ENCODE peak calls at places on chromosomes 16 and 17, in nine cellular contexts. Z is HCT116, M is NB4, G is A549, C is uterus, I is H1, H is tibial nerve, T is upper lobe of left lung, K is prostate gland. P is an unnamed sample.

GRCh38 chr16:72739577-72739976 is 308.4 kb downstream of the ZFHX3 start:
- DNase-seq in T (no peak), M (no peak), C (no peak), H (no peak), I (no peak), Z (no peak), G (no peak), K (no peak), P (no peak)

GRCh38 chr16:9976641-9977040 is 205.6 kb downstream of the GRIN2A start:
- DNase-seq in G (no peak), I (no peak), M (no peak), T (no peak), H (no peak), C (no peak), Z (no peak), K (no peak), P (no peak)

GRCh38 chr17:3012926-3013581 is 50.4 kb downstream of the OR1D5 start:
- DNase-seq in Z (peak; percentile 26), T (no peak), K (peak; percentile 43), M (peak; percentile 55), I (peak; percentile 82), H (peak; percentile 30), C (peak; percentile 56), G (peak; percentile 88), P (peak; percentile 45)

GRCh38 chr17:72771734-72772133 is 320.8 kb downstream of the SLC39A11 start:
- DNase-seq in C (no peak), G (no peak), T (no peak), K (no peak), Z (no peak), H (no peak), I (no peak), M (no peak), P (no peak)

GRCh38 chr17:46870116-46870803 is 18.9 kb downstream of the WNT9B start:
- DNase-seq in T (no peak), H (no peak), C (no peak), Z (no peak), M (no peak), I (no peak), G (peak; percentile 59), K (no peak), P (no peak)

GRCh38 chr17:75807861-75808260 is 23.3 kb downstream of the UNK start:
- DNase-seq in T (no peak), G (no peak), Z (no peak), K (no peak), I (no peak), H (no peak), M (no peak), C (no peak), P (no peak)

GRCh38 chr16:56679813-56680212 is 2.5 kb upstream of the MT1X start:
- DNase-seq in T (no peak), H (no peak), K (no peak), I (no peak), Z (peak; percentile 65), C (no peak), G (no peak), M (peak; percentile 40), P (no peak)

GRCh38 chr16:24281466-24281865 is 25.3 kb downstream of the CACNG3 start:
- DNase-seq in T (no peak), H (no peak), G (no peak), M (no peak), Z (no peak), K (no peak), I (no peak), C (no peak), P (no peak)

GRCh38 chr17:42526031-42526444 is 10.0 kb upstream of the NAGLU start:
- DNase-seq in K (no peak), I (no peak), Z (no peak), G (peak; percentile 53), H (no peak), C (no peak), T (no peak), M (no peak), P (no peak)

GRCh38 chr17:72262748-72263147 is 141.9 kb downstream of the SOX9 start:
- DNase-seq in Z (no peak), M (no peak), G (no peak), H (no peak), I (no peak), C (no peak), K (no peak), T (no peak), P (no peak)

GRCh38 chr16:23557779-23558330 is 328 bp downstream of the UBFD1 start:
- DNase-seq in Z (no peak), H (peak; percentile 13), M (no peak), G (no peak), T (peak; percentile 92), K (peak; percentile 16), I (no peak), C (peak; percentile 37), P (peak; percentile 75)

GRCh38 chr16:84087461-84088151 is 29.1 kb downstream of the MBTPS1 start:
- DNase-seq in G (no peak), I (no peak), C (no peak), T (no peak), M (peak; percentile 56), K (no peak), Z (no peak), H (no peak), P (no peak)

GRCh38 chr16:89154390-89155183 is 17.0 kb upstream of the CDH15 start:
- DNase-seq in Z (no peak), C (no peak), K (no peak), H (no peak), I (no peak), G (no peak), M (no peak), T (peak; percentile 59), P (no peak)

GRCh38 chr17:75625813-75626486 is 7.3 kb upstream of the SMIM5 start:
- DNase-seq in I (peak; percentile 88), H (no peak), K (no peak), M (peak; percentile 44), T (no peak), Z (no peak), C (no peak), G (peak; percentile 37), P (peak; percentile 43)

GRCh38 chr17:55421179-55421934 is at the start of gene MMD:
- DNase-seq in Z (no peak), H (no peak), C (peak; percentile 30), G (no peak), K (peak; percentile 39), T (peak; percentile 88), M (no peak), I (peak; percentile 83), P (no peak)

GRCh38 chr16:11784048-11784780 is 12.8 kb downstream of the ZC3H7A start:
- DNase-seq in C (no peak), G (no peak), M (no peak), K (no peak), I (no peak), Z (no peak), T (no peak), H (no peak), P (no peak)

GRCh38 chr16:68776821-68777485 is 39.9 kb downstream of the CDH1 start:
- DNase-seq in T (no peak), I (no peak), H (no peak), K (no peak), M (no peak), C (no peak), Z (no peak), G (no peak), P (no peak)

GRCh38 chr17:18953231-18953728 is 1.3 kb downstream of the SLC5A10 start:
- DNase-seq in K (no peak), Z (no peak), H (no peak), M (no peak), T (no peak), G (no peak), I (no peak), C (no peak), P (no peak)

GRCh38 chr17:69672924-69673323 is 258.4 kb downstream of the MAP2K6 start:
- DNase-seq in M (no peak), T (no peak), Z (no peak), G (peak; percentile 33), C (no peak), I (no peak), K (no peak), H (no peak), P (peak; percentile 0)
- TF ChIP-seq POLR2A in M (no peak), T (no peak), Z (no peak), G (no peak), C (no peak), I (no peak), K (no peak), H (no peak), P (no peak)

DNA sequence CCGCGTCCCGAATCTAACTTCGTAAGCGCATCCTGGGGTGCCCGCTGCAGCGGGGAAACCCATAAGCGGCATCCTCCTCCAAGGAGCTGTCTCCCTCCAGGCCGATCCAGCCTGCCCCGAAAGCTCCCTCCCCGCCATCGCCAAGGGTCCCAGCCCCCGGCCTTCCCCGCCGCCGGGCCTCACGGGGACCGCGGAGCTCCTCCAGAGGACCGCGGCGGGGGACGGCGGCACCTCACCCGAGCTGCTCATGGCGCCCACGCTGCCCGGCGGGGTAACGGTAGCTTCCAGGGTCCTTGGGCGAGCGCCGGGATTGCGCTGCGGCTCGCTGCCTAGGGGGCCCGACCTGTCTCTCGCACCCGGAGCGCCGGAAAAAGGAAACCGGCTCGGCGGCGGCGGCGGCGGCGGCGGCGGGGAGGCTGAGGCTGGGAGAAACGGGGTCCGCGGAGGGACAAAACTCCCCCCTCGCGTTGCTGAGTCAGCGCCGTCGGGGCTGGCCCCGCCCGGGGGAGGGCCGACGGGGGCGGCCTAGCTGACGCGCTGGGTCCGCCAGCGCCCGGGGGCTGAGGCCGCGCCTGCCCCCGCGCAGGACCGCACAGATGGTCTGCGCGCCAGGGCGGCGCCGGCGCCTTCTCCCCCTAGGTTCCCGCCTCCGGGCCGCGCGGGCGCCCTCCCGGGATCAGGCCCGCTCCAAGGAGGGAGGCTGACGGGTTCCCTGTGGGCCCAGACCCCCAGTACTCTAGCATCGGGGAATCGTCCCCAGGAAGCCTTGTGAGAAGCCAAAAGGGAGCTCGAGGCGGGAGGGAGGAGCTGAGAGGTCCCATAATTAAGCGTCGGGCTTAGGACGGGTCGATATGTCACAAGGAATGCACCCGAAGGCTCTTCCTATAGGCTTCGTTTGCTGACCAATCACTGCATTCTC is at the start of gene BLMH:
- DNase-seq in H (peak; percentile 46), C (peak; percentile 77), T (peak; percentile 96), I (peak; percentile 82), M (peak; percentile 92), K (peak; percentile 52), G (peak; percentile 79), Z (no peak), P (peak; percentile 89)
- TF ChIP-seq POLR2A in H (peak; percentile 16), C (peak; percentile 77), T (peak; percentile 83), I (peak; percentile 82), M (peak; percentile 68), K (peak; percentile 58), G (peak; percentile 86), Z (peak; percentile 72), P (peak; percentile 56)

DNA sequence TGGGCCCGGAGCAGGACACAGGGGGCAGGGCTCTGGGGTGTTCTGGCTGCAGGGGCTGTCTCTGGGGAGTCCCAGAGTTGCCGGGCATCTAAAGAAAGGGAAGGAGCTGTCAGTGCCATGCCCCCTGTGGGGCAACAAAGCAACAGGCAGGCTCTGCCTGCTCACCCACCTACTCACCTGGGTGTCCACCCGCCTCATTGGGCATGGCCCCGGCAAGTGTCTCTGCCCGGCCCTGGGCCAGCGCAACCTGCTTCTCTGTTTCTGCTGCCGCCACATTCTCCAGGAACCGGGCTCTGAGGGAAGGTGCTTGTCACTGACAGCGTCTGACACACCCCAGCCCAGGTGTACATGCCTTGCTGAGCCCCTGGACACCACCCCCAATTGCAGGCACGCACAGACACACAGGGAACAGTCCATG is 7.3 kb downstream of the TMEM208 start:
- DNase-seq in K (no peak), I (no peak), Z (no peak), M (no peak), T (peak; percentile 50), G (no peak), H (no peak), C (no peak), P (no peak)
- TF ChIP-seq POLR2A in K (no peak), I (no peak), Z (no peak), M (no peak), T (no peak), G (no peak), H (no peak), C (no peak), P (no peak)

GRCh38 chr17:81537856-81538555 is 9.8 kb downstream of the FSCN2 start:
- DNase-seq in G (no peak), Z (no peak), I (no peak), H (no peak), M (no peak), C (no peak), T (peak; percentile 77), K (no peak), P (no peak)
- TF ChIP-seq POLR2A in G (no peak), Z (no peak), I (no peak), H (no peak), M (no peak), C (no peak), T (no peak), K (no peak), P (no peak)

P was measured in erythroblast.